ENCODE peak calls at places on chromosomes 13 and 19, in six cellular contexts. V is K562, H is SK-N-SH, K is H1, O is HepG2, Q is GM12878. S is an unnamed sample.

GRCh38 chr13:59587030-59587429 is 576.7 kb downstream of the DIAPH3 start:
- DNase-seq in V (no peak), H (no peak), K (no peak), O (no peak), Q (no peak), S (no peak)

GRCh38 chr13:38637576-38637975 is 49.3 kb upstream of the FREM2 start:
- DNase-seq in V (no peak), H (no peak), K (no peak), O (no peak), Q (no peak), S (no peak)

GRCh38 chr19:359653-359925 is 15.0 kb upstream of the MIER2 start:
- DNase-seq in V (no peak), H (no peak), K (no peak), O (no peak), Q (no peak), S (no peak)

GRCh38 chr19:43561144-43561970 is 14.0 kb downstream of the XRCC1 start:
- DNase-seq in V (no peak), H (no peak), K (no peak), O (no peak), Q (no peak), S (no peak)

GRCh38 chr13:80604094-80604493 is 263.2 kb upstream of the SPRY2 start:
- DNase-seq in V (no peak), H (no peak), K (no peak), O (no peak), Q (no peak), S (no peak)

GRCh38 chr19:29519146-29519545 is 6.6 kb upstream of the VSTM2B start:
- DNase-seq in V (no peak), H (no peak), K (no peak), O (no peak), Q (no peak), S (no peak)

GRCh38 chr19:32824906-32825608 is 44.5 kb downstream of the SLC7A9 start:
- DNase-seq in V (no peak), H (no peak), K (no peak), O (no peak), Q (no peak), S (no peak)

GRCh38 chr13:97946951-97947588 is 6.4 kb upstream of the IPO5 start:
- DNase-seq in V (no peak), H (no peak), K (no peak), O (no peak), Q (no peak), S (peak; percentile 34)

GRCh38 chr19:45556835-45557234 is 27.8 kb downstream of the OPA3 start:
- DNase-seq in V (peak; percentile 6), H (no peak), K (no peak), O (no peak), Q (no peak), S (no peak)

GRCh38 chr19:45560038-45560437 is 24.6 kb downstream of the OPA3 start:
- DNase-seq in V (peak; percentile 5), H (no peak), K (no peak), O (no peak), Q (no peak), S (no peak)

GRCh38 chr19:45560686-45561085 is 23.9 kb downstream of the OPA3 start:
- DNase-seq in V (no peak), H (no peak), K (no peak), O (no peak), Q (no peak), S (no peak)

GRCh38 chr19:45554481-45554880 is 30.1 kb downstream of the OPA3 start:
- DNase-seq in V (no peak), H (no peak), K (no peak), O (no peak), Q (no peak), S (no peak)

DNA sequence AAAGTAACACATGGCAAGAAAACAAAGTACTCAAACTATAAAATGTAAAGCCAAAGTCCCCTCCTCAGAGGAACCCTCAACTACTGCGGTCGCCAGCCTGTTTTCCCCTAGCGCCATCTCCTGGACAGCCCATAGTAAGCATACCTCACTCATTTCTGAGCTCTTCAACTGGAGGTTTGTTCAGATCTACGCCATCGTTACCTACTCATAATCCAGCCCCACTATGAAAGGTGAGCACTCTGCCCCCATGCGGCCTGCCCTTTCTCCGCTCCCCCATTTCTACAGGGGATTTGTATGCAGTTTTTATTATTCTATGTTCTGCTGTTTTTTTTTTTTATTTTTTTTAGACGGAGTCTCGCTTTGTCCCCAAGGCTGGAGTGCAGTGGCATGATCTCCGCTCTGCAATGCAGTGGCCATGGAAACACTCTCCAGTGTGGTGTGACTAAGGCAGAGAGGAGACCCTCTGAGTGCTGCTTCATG is 26.2 kb downstream of the OPA3 start:
- DNase-seq in V (peak; percentile 76), H (peak; percentile 66), K (no peak), O (peak; percentile 73), Q (no peak), S (peak; percentile 83)
- TF ChIP-seq RFX5 in V (no peak), H (no peak), K (no peak), O (no peak), Q (no peak), S (no peak)

GRCh38 chr13:92843549-92843948 is 383.1 kb upstream of the GPC6 start:
- DNase-seq in V (no peak), H (no peak), K (no peak), O (no peak), Q (no peak), S (no peak)

GRCh38 chr13:92842145-92842544 is 384.5 kb upstream of the GPC6 start:
- DNase-seq in V (no peak), H (no peak), K (no peak), O (no peak), Q (no peak), S (no peak)

GRCh38 chr13:92833071-92833470 is 393.5 kb upstream of the GPC6 start:
- DNase-seq in V (no peak), H (no peak), K (no peak), O (no peak), Q (no peak), S (no peak)

GRCh38 chr13:92838786-92839185 is 387.8 kb upstream of the GPC6 start:
- DNase-seq in V (no peak), H (no peak), K (no peak), O (peak; percentile 4), Q (no peak), S (peak; percentile 0)
- TF ChIP-seq MAX in V (no peak), H (no peak), K (no peak), O (no peak), Q (no peak), S (no peak)

GRCh38 chr13:51614350-51614786 is 30.1 kb downstream of the WDFY2 start:
- DNase-seq in V (no peak), H (peak; percentile 64), K (no peak), O (no peak), Q (peak; percentile 56), S (no peak)

GRCh38 chr13:51608857-51609406 is 24.7 kb downstream of the WDFY2 start:
- DNase-seq in V (no peak), H (no peak), K (no peak), O (no peak), Q (no peak), S (no peak)

GRCh38 chr13:51613535-51613934 is 29.3 kb downstream of the WDFY2 start:
- DNase-seq in V (no peak), H (no peak), K (no peak), O (no peak), Q (no peak), S (no peak)

GRCh38 chr13:51607165-51607564 is 22.9 kb downstream of the WDFY2 start:
- DNase-seq in V (no peak), H (no peak), K (no peak), O (no peak), Q (no peak), S (no peak)

DNA sequence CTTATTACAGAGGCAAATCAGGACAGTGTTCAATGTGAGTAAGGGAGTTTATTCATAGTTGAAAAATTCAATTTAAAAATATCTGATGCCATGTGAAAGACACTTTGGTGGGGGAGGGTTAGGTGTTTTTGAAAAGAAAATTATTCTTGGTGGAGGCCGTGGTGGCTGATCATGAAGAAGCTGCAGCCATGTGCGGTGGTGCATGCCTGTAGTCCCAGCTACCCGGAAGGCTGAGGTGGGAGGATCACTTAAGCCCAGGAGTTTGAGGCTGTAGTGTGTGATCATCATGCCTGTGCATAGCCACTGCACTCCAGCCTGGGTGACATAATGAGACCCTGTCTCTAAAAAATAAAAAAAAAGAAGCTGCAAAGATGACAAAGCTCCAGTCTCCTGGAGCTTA is 28.6 kb downstream of the WDFY2 start:
- DNase-seq in V (no peak), H (no peak), K (no peak), O (no peak), Q (no peak), S (no peak)
- TF ChIP-seq RFX5 in V (no peak), H (no peak), K (no peak), O (no peak), Q (no peak), S (no peak)

DNA sequence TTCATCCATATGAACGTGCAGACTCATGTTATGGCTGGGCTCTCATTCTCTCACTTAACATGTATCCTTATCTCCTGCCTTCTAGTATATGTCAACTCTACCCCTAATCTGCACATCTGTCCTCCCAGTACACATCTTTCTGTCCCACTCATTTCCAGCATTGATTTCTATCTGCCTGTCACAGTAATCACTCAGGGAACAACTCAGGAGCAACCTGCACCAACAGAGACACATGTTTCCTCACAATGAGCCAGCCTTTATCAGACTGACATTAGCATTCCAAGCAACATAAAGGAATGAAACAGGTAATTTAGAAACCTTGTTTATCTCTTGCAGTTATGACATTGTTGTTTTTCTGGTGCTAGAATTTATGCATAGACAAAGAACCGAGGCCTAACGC is 17.6 kb upstream of the SLC7A1 start:
- DNase-seq in V (no peak), H (no peak), K (no peak), O (no peak), Q (no peak), S (no peak)
- TF ChIP-seq MAX in V (no peak), H (no peak), K (no peak), O (no peak), Q (no peak), S (no peak)

GRCh38 chr19:35395762-35396199 is 24.9 kb downstream of the GPR42 start:
- DNase-seq in V (no peak), H (peak; percentile 32), K (no peak), O (peak; percentile 65), Q (no peak), S (no peak)
- TF ChIP-seq RFX5 in V (no peak), H (no peak), K (no peak), O (no peak), Q (no peak), S (no peak)

DNA sequence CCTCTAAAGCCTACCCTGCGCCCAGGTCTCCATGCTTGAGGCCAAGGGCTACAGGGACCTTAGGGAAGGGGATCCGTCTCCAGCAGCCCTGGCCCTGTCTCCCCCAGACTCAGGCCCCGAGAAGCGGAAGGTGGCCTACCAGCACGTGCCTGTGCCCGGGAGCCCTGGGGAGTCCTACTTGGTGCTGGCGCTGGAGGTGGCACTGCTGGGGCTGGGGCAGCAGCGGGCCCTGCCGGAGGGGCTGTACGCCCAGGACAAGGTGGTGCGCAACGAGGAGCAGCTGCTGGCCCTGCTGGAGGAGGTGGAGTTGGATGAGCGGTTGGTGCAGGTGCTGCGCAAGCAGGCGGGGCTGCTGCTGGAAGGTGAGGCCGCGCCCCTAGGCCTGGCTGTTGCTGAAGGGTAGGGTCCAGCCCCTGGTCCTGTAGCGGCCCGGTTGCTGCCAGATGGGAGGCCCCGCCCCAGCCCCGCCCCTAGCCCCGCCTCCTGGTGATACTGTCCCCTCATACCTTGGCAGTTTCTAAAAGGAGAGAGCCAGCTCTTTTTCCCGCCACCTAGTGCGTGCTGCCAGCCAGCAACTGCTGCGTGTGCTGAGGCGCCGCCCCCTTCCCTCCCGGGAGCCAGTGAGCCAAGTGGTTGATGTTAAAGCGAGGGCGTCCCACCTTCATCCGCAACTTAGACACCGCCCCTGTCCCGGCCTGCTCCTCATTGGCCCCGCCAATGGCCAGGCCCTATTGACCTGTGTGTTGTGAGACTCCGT is 22.6 kb downstream of the ZSWIM4 start:
- DNase-seq in V (peak; percentile 92), H (no peak), K (peak; percentile 98), O (no peak), Q (no peak), S (no peak)
- TF ChIP-seq MAX in V (peak; percentile 91), H (no peak), K (peak; percentile 80), O (no peak), Q (no peak), S (no peak)

GRCh38 chr13:112355274-112355843 is 20.8 kb upstream of the SPACA7 start:
- DNase-seq in V (no peak), H (no peak), K (no peak), O (no peak), Q (no peak), S (no peak)
- TF ChIP-seq RFX5 in V (no peak), H (no peak), K (no peak), O (no peak), Q (no peak), S (no peak)